ENCODE peak calls at places on chromosomes 5 and 9, in nine cellular contexts. U is K562, H is tibial artery, O is lower lobe of right lung, F is H1, T is MM.1S, W is heart right ventricle, Y is PC-9, D is GM23248. V is an unnamed sample.

GRCh38 chr9:79357620-79358019 is 214.1 kb upstream of the TLE4 start:
- DNase-seq in U (no peak), H (peak), O (peak), F (no peak), T (no peak), W (no peak), Y (no peak), D (no peak), V (peak)

GRCh38 chr5:5018560-5018935 is 121.6 kb upstream of the ADAMTS16 start:
- DNase-seq in U (no peak), H (no peak), O (no peak), F (no peak), T (no peak), W (no peak), Y (no peak), D (peak), V (no peak)

GRCh38 chr9:95003694-95004451 is 277.4 kb downstream of the AOPEP start:
- DNase-seq in U (peak), H (peak), O (peak), F (no peak), T (peak), W (peak), Y (peak), D (peak), V (peak)

GRCh38 chr5:36878421-36879088 is 2.0 kb downstream of the NIPBL start:
- DNase-seq in U (peak), H (no peak), O (no peak), F (no peak), T (no peak), W (no peak), Y (peak), D (peak), V (no peak)

GRCh38 chr9:137491735-137492432 is 32.8 kb upstream of the NSMF start:
- DNase-seq in U (peak), H (no peak), O (no peak), F (no peak), T (no peak), W (no peak), Y (no peak), D (no peak), V (no peak)

GRCh38 chr9:23502004-23502403 is 324.0 kb downstream of the ELAVL2 start:
- DNase-seq in U (no peak), H (no peak), O (no peak), F (no peak), T (no peak), W (no peak), Y (no peak), D (no peak), V (no peak)

GRCh38 chr9:37371565-37372464 is 50.7 kb upstream of the GRHPR start:
- DNase-seq in U (no peak), H (no peak), O (no peak), F (no peak), T (no peak), W (no peak), Y (no peak), D (peak), V (no peak)

GRCh38 chr5:137714931-137715330 is 21.0 kb downstream of the KLHL3 start:
- DNase-seq in U (no peak), H (no peak), O (no peak), F (no peak), T (no peak), W (no peak), Y (no peak), D (peak), V (no peak)

GRCh38 chr5:7244977-7245376 is 151.0 kb upstream of the ADCY2 start:
- DNase-seq in U (no peak), H (no peak), O (no peak), F (no peak), T (no peak), W (no peak), Y (no peak), D (no peak), V (no peak)

GRCh38 chr5:1405539-1406530 is 39.4 kb downstream of the SLC6A3 start:
- DNase-seq in U (no peak), H (peak), O (peak), F (no peak), T (no peak), W (no peak), Y (no peak), D (no peak), V (no peak)

GRCh38 chr9:16039988-16040761 is 487.3 kb downstream of the CCDC171 start:
- DNase-seq in U (no peak), H (no peak), O (no peak), F (peak), T (no peak), W (no peak), Y (peak), D (no peak), V (no peak)

GRCh38 chr5:180640765-180641565 is 8.4 kb downstream of the FLT4 start:
- DNase-seq in U (no peak), H (peak), O (no peak), F (peak), T (no peak), W (no peak), Y (no peak), D (no peak), V (no peak)

GRCh38 chr9:13324988-13325387 is 45.5 kb upstream of the MPDZ start:
- DNase-seq in U (no peak), H (no peak), O (no peak), F (no peak), T (no peak), W (no peak), Y (no peak), D (peak), V (no peak)

GRCh38 chr5:18811616-18812015 is 1176.4 kb downstream of the CDH18 start:
- DNase-seq in U (no peak), H (no peak), O (no peak), F (no peak), T (no peak), W (no peak), Y (no peak), D (no peak), V (no peak)

GRCh38 chr5:141135030-141135717 is at the start of gene PCDHB5:
- DNase-seq in U (peak), H (no peak), O (no peak), F (peak), T (no peak), W (no peak), Y (no peak), D (peak), V (no peak)

GRCh38 chr9:124222109-124222508 is 35.6 kb upstream of the NEK6 start:
- DNase-seq in U (no peak), H (no peak), O (no peak), F (no peak), T (no peak), W (no peak), Y (no peak), D (no peak), V (no peak)

GRCh38 chr9:95157491-95158151 is 159.9 kb downstream of the FANCC start:
- DNase-seq in U (no peak), H (no peak), O (no peak), F (no peak), T (no peak), W (no peak), Y (peak), D (peak), V (peak)

GRCh38 chr9:36093384-36093783 is 43.1 kb upstream of the GLIPR2 start:
- DNase-seq in U (no peak), H (no peak), O (no peak), F (no peak), T (no peak), W (no peak), Y (no peak), D (no peak), V (no peak)

GRCh38 chr5:8577792-8578191 is 708.8 kb downstream of the MTRR start:
- DNase-seq in U (no peak), H (no peak), O (no peak), F (no peak), T (no peak), W (no peak), Y (no peak), D (peak), V (no peak)

GRCh38 chr5:145856285-145856818 is 16.5 kb downstream of the GRXCR2 start:
- DNase-seq in U (no peak), H (peak), O (peak), F (peak), T (no peak), W (peak), Y (peak), D (peak), V (peak)
- H3K4me3 ChIP-seq in U (no peak), H (peak), O (peak), F (peak), T (no peak), W (peak), Y (no peak), D (peak), V (peak)

GRCh38 chr5:157559301-157559700 is 16.3 kb downstream of the ADAM19 start:
- DNase-seq in U (no peak), H (no peak), O (no peak), F (no peak), T (no peak), W (no peak), Y (peak), D (peak), V (no peak)
- H3K27ac ChIP-seq in U (no peak), H (peak), O (no peak), F (no peak), T (no peak), W (peak), Y (peak), D (peak), V (no peak)

GRCh38 chr9:115103746-115104477 is 14.0 kb downstream of the TNC start:
- DNase-seq in U (no peak), H (no peak), O (no peak), F (no peak), T (no peak), W (no peak), Y (no peak), D (no peak), V (no peak)

GRCh38 chr9:115106001-115106400 is 12.0 kb downstream of the TNC start:
- DNase-seq in U (no peak), H (no peak), O (no peak), F (no peak), T (no peak), W (no peak), Y (no peak), D (peak), V (no peak)

GRCh38 chr9:115107701-115108100 is 10.3 kb downstream of the TNC start:
- DNase-seq in U (no peak), H (no peak), O (no peak), F (no peak), T (no peak), W (no peak), Y (no peak), D (peak), V (no peak)

GRCh38 chr9:115104908-115105307 is 13.0 kb downstream of the TNC start:
- DNase-seq in U (no peak), H (no peak), O (no peak), F (no peak), T (no peak), W (no peak), Y (no peak), D (peak), V (no peak)

GRCh38 chr9:115106642-115107041 is 11.3 kb downstream of the TNC start:
- DNase-seq in U (no peak), H (no peak), O (no peak), F (no peak), T (no peak), W (no peak), Y (no peak), D (peak), V (no peak)
- H3K4me3 ChIP-seq in U (no peak), H (no peak), O (no peak), F (no peak), T (no peak), W (no peak), Y (no peak), D (peak), V (no peak)

DNA sequence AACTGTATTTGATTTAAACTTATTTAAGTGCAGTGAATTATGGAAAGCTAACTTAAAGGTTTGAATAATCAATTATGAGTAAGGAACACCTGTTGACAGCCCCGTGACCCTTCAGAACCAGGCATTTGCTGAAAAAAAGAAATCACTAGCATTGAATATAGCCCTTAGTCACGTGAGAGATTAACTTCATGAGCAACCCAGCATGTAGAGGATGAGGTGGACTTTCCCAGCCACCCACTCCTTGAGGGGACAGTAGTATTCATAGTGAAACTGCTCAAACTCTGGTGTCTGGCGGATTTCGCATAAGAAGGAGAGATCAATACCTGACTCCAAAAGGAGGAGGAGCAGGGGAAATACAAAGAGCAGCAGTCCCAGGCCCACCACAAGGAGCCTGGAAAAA is 184.8 kb upstream of the RASEF start:
- DNase-seq in U (no peak), H (no peak), O (no peak), F (no peak), T (no peak), W (no peak), Y (no peak), D (no peak), V (no peak)
- H3K27ac ChIP-seq in U (no peak), H (no peak), O (no peak), F (no peak), T (no peak), W (no peak), Y (no peak), D (no peak), V (no peak)